ENCODE peak calls at places on chromosomes 2 and 18, in seven cellular contexts. One of them, this sample, is unnamed.
A peak's percentile ranks its signal among the peaks of the same experiment; 100 is the strongest.

GRCh38 chr2:130848518-130849210 is 11.9 kb downstream of the ARHGEF4 start:
- DNase-seq in foreskin fibroblast: no peak
- DNase-seq in activated T-helper 9 cell treated with anti-CD3 and anti-CD28 coated beads, Interleukin-2, amount 50 U/mL, for 16 hours: no peak
- DNase-seq in germinal center: no peak
- DNase-seq in stimulated activated CD8-positive, alpha-beta memory T cell treated with anti-CD3 and anti-CD28 coated beads, Interleukin-15, amount 100 ng/mL, for 4 hours: no peak
- DNase-seq in cardiac fibroblast: no peak
- DNase-seq in fibroblast of mammary gland: no peak
- DNase-seq in this sample: no peak

GRCh38 chr2:240217431-240218301 is 77.2 kb upstream of the OTOS start:
- DNase-seq in stimulated activated CD8-positive, alpha-beta memory T cell treated with anti-CD3 and anti-CD28 coated beads, Interleukin-15, amount 100 ng/mL, for 4 hours: no peak
- DNase-seq in activated T-helper 9 cell treated with anti-CD3 and anti-CD28 coated beads, Interleukin-2, amount 50 U/mL, for 16 hours: no peak
- DNase-seq in cardiac fibroblast: no peak
- DNase-seq in fibroblast of mammary gland: no peak
- DNase-seq in foreskin fibroblast: no peak
- DNase-seq in germinal center: no peak
- DNase-seq in this sample: no peak

GRCh38 chr2:44859337-44859736 is 82.2 kb upstream of the SIX3 start:
- DNase-seq in cardiac fibroblast: no peak
- DNase-seq in germinal center: no peak
- DNase-seq in fibroblast of mammary gland: no peak
- DNase-seq in foreskin fibroblast: no peak
- DNase-seq in stimulated activated CD8-positive, alpha-beta memory T cell treated with anti-CD3 and anti-CD28 coated beads, Interleukin-15, amount 100 ng/mL, for 4 hours: no peak
- DNase-seq in activated T-helper 9 cell treated with anti-CD3 and anti-CD28 coated beads, Interleukin-2, amount 50 U/mL, for 16 hours: no peak
- DNase-seq in this sample: no peak

GRCh38 chr2:145067631-145068030 is 547.7 kb upstream of the ZEB2 start:
- DNase-seq in germinal center: no peak
- DNase-seq in stimulated activated CD8-positive, alpha-beta memory T cell treated with anti-CD3 and anti-CD28 coated beads, Interleukin-15, amount 100 ng/mL, for 4 hours: no peak
- DNase-seq in fibroblast of mammary gland: no peak
- DNase-seq in foreskin fibroblast: no peak
- DNase-seq in cardiac fibroblast: peak; percentile 34
- DNase-seq in activated T-helper 9 cell treated with anti-CD3 and anti-CD28 coated beads, Interleukin-2, amount 50 U/mL, for 16 hours: no peak
- DNase-seq in this sample: no peak

GRCh38 chr2:30683240-30683956 is 123.8 kb downstream of the CAPN13 start:
- DNase-seq in foreskin fibroblast: no peak
- DNase-seq in fibroblast of mammary gland: no peak
- DNase-seq in activated T-helper 9 cell treated with anti-CD3 and anti-CD28 coated beads, Interleukin-2, amount 50 U/mL, for 16 hours: no peak
- DNase-seq in stimulated activated CD8-positive, alpha-beta memory T cell treated with anti-CD3 and anti-CD28 coated beads, Interleukin-15, amount 100 ng/mL, for 4 hours: no peak
- DNase-seq in germinal center: no peak
- DNase-seq in cardiac fibroblast: no peak
- DNase-seq in this sample: no peak

GRCh38 chr2:182625814-182626213 is 90.2 kb upstream of the DNAJC10 start:
- DNase-seq in cardiac fibroblast: no peak
- DNase-seq in stimulated activated CD8-positive, alpha-beta memory T cell treated with anti-CD3 and anti-CD28 coated beads, Interleukin-15, amount 100 ng/mL, for 4 hours: no peak
- DNase-seq in activated T-helper 9 cell treated with anti-CD3 and anti-CD28 coated beads, Interleukin-2, amount 50 U/mL, for 16 hours: no peak
- DNase-seq in foreskin fibroblast: no peak
- DNase-seq in germinal center: no peak
- DNase-seq in fibroblast of mammary gland: no peak
- DNase-seq in this sample: no peak

GRCh38 chr2:199696048-199696447 is 154.9 kb downstream of the FTCDNL1 start:
- DNase-seq in cardiac fibroblast: no peak
- DNase-seq in activated T-helper 9 cell treated with anti-CD3 and anti-CD28 coated beads, Interleukin-2, amount 50 U/mL, for 16 hours: no peak
- DNase-seq in foreskin fibroblast: no peak
- DNase-seq in stimulated activated CD8-positive, alpha-beta memory T cell treated with anti-CD3 and anti-CD28 coated beads, Interleukin-15, amount 100 ng/mL, for 4 hours: no peak
- DNase-seq in fibroblast of mammary gland: no peak
- DNase-seq in germinal center: no peak
- DNase-seq in this sample: no peak

GRCh38 chr2:239294571-239295054 is 106.2 kb downstream of the HDAC4 start:
- DNase-seq in foreskin fibroblast: no peak
- DNase-seq in stimulated activated CD8-positive, alpha-beta memory T cell treated with anti-CD3 and anti-CD28 coated beads, Interleukin-15, amount 100 ng/mL, for 4 hours: no peak
- DNase-seq in fibroblast of mammary gland: no peak
- DNase-seq in activated T-helper 9 cell treated with anti-CD3 and anti-CD28 coated beads, Interleukin-2, amount 50 U/mL, for 16 hours: no peak
- DNase-seq in cardiac fibroblast: no peak
- DNase-seq in germinal center: no peak
- DNase-seq in this sample: no peak

GRCh38 chr18:63736856-63737255 is 34.1 kb downstream of the SERPINB11 start:
- DNase-seq in germinal center: no peak
- DNase-seq in foreskin fibroblast: peak; percentile 56
- DNase-seq in stimulated activated CD8-positive, alpha-beta memory T cell treated with anti-CD3 and anti-CD28 coated beads, Interleukin-15, amount 100 ng/mL, for 4 hours: no peak
- DNase-seq in activated T-helper 9 cell treated with anti-CD3 and anti-CD28 coated beads, Interleukin-2, amount 50 U/mL, for 16 hours: no peak
- DNase-seq in fibroblast of mammary gland: peak; percentile 25
- DNase-seq in cardiac fibroblast: no peak
- DNase-seq in this sample: no peak

GRCh38 chr2:190637903-190638618 is 10.8 kb upstream of the NAB1 start:
- DNase-seq in cardiac fibroblast: peak; percentile 44
- DNase-seq in fibroblast of mammary gland: no peak
- DNase-seq in activated T-helper 9 cell treated with anti-CD3 and anti-CD28 coated beads, Interleukin-2, amount 50 U/mL, for 16 hours: no peak
- DNase-seq in stimulated activated CD8-positive, alpha-beta memory T cell treated with anti-CD3 and anti-CD28 coated beads, Interleukin-15, amount 100 ng/mL, for 4 hours: no peak
- DNase-seq in foreskin fibroblast: no peak
- DNase-seq in germinal center: no peak
- DNase-seq in this sample: no peak

This sample was measured in HCEC 1CT.